ENCODE peak calls at places on chromosomes 6 and 20, in four cellular contexts. One of them, this sample, is unnamed.

GRCh38 chr6:151239603-151240035 is at the start of gene AKAP12:
- DNase-seq in ELR: no peak
- DNase-seq in WTC11: peak; percentile 47
- DNase-seq in cortex of kidney: no peak
- DNase-seq in this sample: no peak

GRCh38 chr6:44000164-44000842 is 126.9 kb downstream of the MRPL14 start:
- DNase-seq in ELR: no peak
- DNase-seq in WTC11: peak; percentile 36
- DNase-seq in cortex of kidney: no peak
- DNase-seq in this sample: peak; percentile 60

GRCh38 chr6:143806282-143807102 is 36.6 kb upstream of the LTV1 start:
- DNase-seq in ELR: peak; percentile 80
- DNase-seq in WTC11: no peak
- DNase-seq in cortex of kidney: no peak
- DNase-seq in this sample: peak; percentile 36

GRCh38 chr20:38242848-38243449 is 17.6 kb downstream of the KIAA1755 start:
- DNase-seq in ELR: peak; percentile 58
- DNase-seq in WTC11: peak; percentile 55
- DNase-seq in cortex of kidney: no peak
- DNase-seq in this sample: no peak

GRCh38 chr6:111651185-111652034 is 45.7 kb upstream of the TRAF3IP2 start:
- DNase-seq in ELR: no peak
- DNase-seq in WTC11: no peak
- DNase-seq in cortex of kidney: no peak
- DNase-seq in this sample: no peak

GRCh38 chr6:144939926-144940325 is 654.8 kb downstream of the UTRN start:
- DNase-seq in ELR: no peak
- DNase-seq in WTC11: no peak
- DNase-seq in cortex of kidney: no peak
- DNase-seq in this sample: no peak

GRCh38 chr6:116145786-116146675 is 20.1 kb upstream of the COL10A1 start:
- DNase-seq in ELR: no peak
- DNase-seq in WTC11: no peak
- DNase-seq in cortex of kidney: no peak
- DNase-seq in this sample: no peak

GRCh38 chr20:4546342-4546741 is 175.4 kb upstream of the PRND start:
- DNase-seq in ELR: no peak
- DNase-seq in WTC11: peak; percentile 21
- DNase-seq in cortex of kidney: no peak
- DNase-seq in this sample: no peak

GRCh38 chr6:165822501-165822900 is 159.5 kb upstream of the PDE10A start:
- DNase-seq in ELR: no peak
- DNase-seq in WTC11: no peak
- DNase-seq in cortex of kidney: no peak
- DNase-seq in this sample: no peak

GRCh38 chr6:91155129-91155528 is 568.3 kb upstream of the MAP3K7 start:
- DNase-seq in ELR: no peak
- DNase-seq in WTC11: peak; percentile 15
- DNase-seq in cortex of kidney: no peak
- DNase-seq in this sample: no peak

GRCh38 chr20:19676202-19676601 is 81.9 kb upstream of the RIN2 start:
- DNase-seq in ELR: no peak
- DNase-seq in WTC11: no peak
- DNase-seq in cortex of kidney: no peak
- DNase-seq in this sample: no peak

GRCh38 chr20:4820833-4821518 is 99.3 kb downstream of the PRND start:
- DNase-seq in ELR: peak; percentile 54
- DNase-seq in WTC11: no peak
- DNase-seq in cortex of kidney: no peak
- DNase-seq in this sample: peak; percentile 62

This sample was measured in A172.